ENCODE peak calls at places on chromosomes 6 and 20, in six cellular contexts. T, P, D, M, L and Q are unnamed samples.

GRCh38 chr20:61919675-61920365 is 145.9 kb downstream of the TAF4 start:
- DNase-seq in T (no peak), P (no peak), D (no peak), M (no peak), L (no peak), Q (no peak)

GRCh38 chr6:36387440-36388303 is at the start of gene ETV7:
- DNase-seq in T (no peak), P (no peak), D (no peak), M (no peak), L (no peak), Q (no peak)

GRCh38 chr6:142014515-142014914 is 118.2 kb upstream of the GJE1 start:
- DNase-seq in T (peak), P (peak), D (peak), M (peak), L (no peak), Q (peak)

GRCh38 chr6:11785449-11785951 is 6.9 kb upstream of the ADTRP start:
- DNase-seq in T (no peak), P (no peak), D (no peak), M (no peak), L (no peak), Q (no peak)

GRCh38 chr6:156880913-156881312 is 103.7 kb downstream of the ARID1B start:
- DNase-seq in T (no peak), P (no peak), D (no peak), M (no peak), L (no peak), Q (no peak)

GRCh38 chr6:77089776-77090175 is 373.5 kb downstream of the HTR1B start:
- DNase-seq in T (no peak), P (no peak), D (no peak), M (peak), L (no peak), Q (no peak)

GRCh38 chr20:36493801-36494114 is 47.6 kb upstream of the MYL9 start:
- DNase-seq in T (no peak), P (peak), D (peak), M (peak), L (no peak), Q (peak)

GRCh38 chr6:82773061-82773717 is 292.5 kb downstream of the UBE3D start:
- DNase-seq in T (no peak), P (no peak), D (peak), M (no peak), L (no peak), Q (no peak)

GRCh38 chr6:139832493-139832892 is 458.0 kb upstream of the CITED2 start:
- DNase-seq in T (no peak), P (no peak), D (no peak), M (no peak), L (no peak), Q (no peak)

GRCh38 chr6:45965007-45965406 is 50.7 kb downstream of the CLIC5 start:
- DNase-seq in T (no peak), P (no peak), D (no peak), M (peak), L (no peak), Q (no peak)

GRCh38 chr6:25008707-25009106 is 72.9 kb upstream of the RIPOR2 start:
- DNase-seq in T (no peak), P (no peak), D (no peak), M (no peak), L (no peak), Q (no peak)

GRCh38 chr6:109790131-109790530 is 99.0 kb downstream of the FIG4 start:
- DNase-seq in T (peak), P (no peak), D (no peak), M (peak), L (no peak), Q (no peak)

GRCh38 chr6:22399693-22400092 is 102.9 kb upstream of the PRL start:
- DNase-seq in T (no peak), P (no peak), D (no peak), M (peak), L (no peak), Q (no peak)

GRCh38 chr6:97668716-97669115 is 385.7 kb upstream of the MMS22L start:
- DNase-seq in T (no peak), P (no peak), D (no peak), M (no peak), L (peak), Q (no peak)

GRCh38 chr6:120005292-120005976 is 655.9 kb upstream of the MAN1A1 start:
- DNase-seq in T (no peak), P (no peak), D (no peak), M (peak), L (no peak), Q (no peak)

GRCh38 chr6:11865926-11866325 is 87.3 kb upstream of the ADTRP start:
- DNase-seq in T (no peak), P (no peak), D (no peak), M (peak), L (no peak), Q (no peak)

GRCh38 chr20:41425180-41425884 is 58.7 kb upstream of the EMILIN3 start:
- DNase-seq in T (no peak), P (no peak), D (peak), M (no peak), L (no peak), Q (no peak)

GRCh38 chr6:115747719-115748118 is 313.0 kb downstream of the FRK start:
- DNase-seq in T (no peak), P (no peak), D (no peak), M (no peak), L (no peak), Q (no peak)

GRCh38 chr6:109349419-109349987 is 32.8 kb downstream of the CD164 start:
- DNase-seq in T (no peak), P (peak), D (peak), M (peak), L (no peak), Q (peak)

GRCh38 chr6:68196645-68197044 is 438.4 kb upstream of the ADGRB3 start:
- DNase-seq in T (peak), P (no peak), D (no peak), M (peak), L (no peak), Q (no peak)

GRCh38 chr6:161038229-161039003 is 46.8 kb downstream of the MAP3K4 start:
- DNase-seq in T (peak), P (peak), D (peak), M (peak), L (no peak), Q (peak)

GRCh38 chr6:107809966-107810365 is 14.1 kb downstream of the SCML4 start:
- DNase-seq in T (no peak), P (no peak), D (no peak), M (no peak), L (no peak), Q (no peak)

GRCh38 chr6:157033428-157034140 is 256.4 kb downstream of the ARID1B start:
- DNase-seq in T (no peak), P (no peak), D (no peak), M (peak), L (no peak), Q (no peak)

GRCh38 chr6:160088069-160088773 is 33.4 kb upstream of the SLC22A1 start:
- DNase-seq in T (peak), P (peak), D (peak), M (peak), L (peak), Q (peak)

GRCh38 chr6:129500958-129501381 is 209.0 kb downstream of the ARHGAP18 start:
- DNase-seq in T (peak), P (no peak), D (no peak), M (no peak), L (no peak), Q (no peak)

GRCh38 chr6:1611572-1612385 is 2.1 kb downstream of the FOXC1 start:
- DNase-seq in T (peak), P (no peak), D (no peak), M (peak), L (no peak), Q (no peak)

GRCh38 chr20:24699321-24700165 is 230.1 kb downstream of the SYNDIG1 start:
- DNase-seq in T (no peak), P (no peak), D (no peak), M (peak), L (peak), Q (no peak)

GRCh38 chr6:144027927-144028587 is 20.0 kb upstream of the PLAGL1 start:
- DNase-seq in T (no peak), P (no peak), D (no peak), M (no peak), L (no peak), Q (no peak)

GRCh38 chr20:30168025-30168799 is 1089.3 kb upstream of the DEFB115 start:
- DNase-seq in T (no peak), P (no peak), D (no peak), M (peak), L (no peak), Q (no peak)

GRCh38 chr20:3239026-3239866 is at the start of gene SLC4A11:
- DNase-seq in T (peak), P (no peak), D (no peak), M (peak), L (no peak), Q (peak)

GRCh38 chr6:32703347-32703746 is 36.9 kb upstream of the HLA-DQB1 start:
- DNase-seq in T (no peak), P (no peak), D (no peak), M (no peak), L (no peak), Q (no peak)

GRCh38 chr6:104591573-104592334 is 268.0 kb downstream of the HACE1 start:
- DNase-seq in T (no peak), P (no peak), D (no peak), M (peak), L (no peak), Q (peak)

GRCh38 chr6:163240556-163240955 is 174.0 kb upstream of the QKI start:
- DNase-seq in T (no peak), P (no peak), D (no peak), M (no peak), L (no peak), Q (no peak)

GRCh38 chr6:139568956-139569538 is 194.6 kb upstream of the CITED2 start:
- DNase-seq in T (peak), P (peak), D (peak), M (peak), L (no peak), Q (peak)

GRCh38 chr20:50323777-50324604 is 133.4 kb downstream of the CEBPB start:
- DNase-seq in T (no peak), P (no peak), D (no peak), M (no peak), L (no peak), Q (no peak)